ENCODE peak calls at places on chromosomes 11 and 22, in six cellular contexts. W, J, E, P, T and O are unnamed samples.

GRCh38 chr22:43356881-43357280 is 13.7 kb upstream of the SCUBE1 start:
- DNase-seq in W (no peak), J (no peak), E (no peak), T (no peak), P (no peak), O (no peak)

GRCh38 chr11:80668039-80668438 is 1227.2 kb upstream of the TENM4 start:
- DNase-seq in W (no peak), T (no peak), P (no peak), J (no peak), E (no peak), O (no peak)

GRCh38 chr11:34948721-34949120 is 32.3 kb downstream of the PDHX start:
- DNase-seq in T (no peak), J (no peak), E (no peak), P (no peak), W (no peak), O (no peak)

GRCh38 chr11:445765-446588 is 4.1 kb upstream of the PTDSS2 start:
- DNase-seq in E (no peak), T (no peak), W (no peak), P (peak), J (no peak), O (no peak)

GRCh38 chr11:74970852-74971395 is 17.8 kb upstream of the NEU3 start:
- DNase-seq in T (no peak), P (no peak), E (no peak), W (no peak), J (no peak), O (no peak)

GRCh38 chr11:36164522-36165250 is 124.5 kb downstream of the COMMD9 start:
- DNase-seq in T (no peak), P (no peak), E (no peak), J (no peak), W (no peak), O (no peak)

GRCh38 chr22:50585781-50586180 is 3.1 kb upstream of the CHKB start:
- DNase-seq in T (peak), J (no peak), P (no peak), W (no peak), E (no peak), O (no peak)

GRCh38 chr22:49657974-49658550 is 169.6 kb downstream of the BRD1 start:
- DNase-seq in J (no peak), T (no peak), P (no peak), E (no peak), W (no peak), O (no peak)

GRCh38 chr11:130165601-130166456 is 6.2 kb downstream of the ST14 start:
- DNase-seq in W (no peak), T (no peak), E (no peak), P (peak), J (no peak), O (no peak)

GRCh38 chr11:120953230-120953558 is 70.7 kb upstream of the TBCEL start:
- DNase-seq in T (no peak), W (no peak), J (no peak), P (no peak), E (no peak), O (no peak)

GRCh38 chr11:120956710-120957500 is 67.0 kb upstream of the TBCEL start:
- DNase-seq in P (no peak), T (peak), E (no peak), W (no peak), J (no peak), O (no peak)

GRCh38 chr11:120959189-120959588 is 64.7 kb upstream of the TBCEL start:
- DNase-seq in P (no peak), E (no peak), J (no peak), T (no peak), W (no peak), O (no peak)

GRCh38 chr11:120954381-120954780 is 69.5 kb upstream of the TBCEL start:
- DNase-seq in E (no peak), W (no peak), P (no peak), J (no peak), T (no peak), O (no peak)

GRCh38 chr11:120958185-120958584 is 65.7 kb upstream of the TBCEL start:
- DNase-seq in P (no peak), T (no peak), J (no peak), E (no peak), W (no peak), O (no peak)
- TF ChIP-seq CTCF in P (no peak), T (no peak), J (no peak), E (no peak), W (no peak), O (no peak)

GRCh38 chr11:104405277-104405676 is 241.3 kb upstream of the PDGFD start:
- DNase-seq in T (no peak), W (no peak), J (no peak), E (no peak), P (no peak), O (no peak)
- TF ChIP-seq CTCF in T (no peak), W (no peak), J (no peak), E (no peak), P (no peak), O (no peak)

GRCh38 chr22:23533328-23533762 is 46.7 kb downstream of the IGLL1 start:
- DNase-seq in P (no peak), E (peak), J (no peak), T (peak), W (peak), O (no peak)
- TF ChIP-seq CTCF in P (no peak), E (peak), J (no peak), T (no peak), W (peak), O (peak)

GRCh38 chr22:35231585-35232084 is 25.7 kb upstream of the HMGXB4 start:
- DNase-seq in P (peak), T (peak), J (peak), W (peak), E (peak), O (peak)
- TF ChIP-seq CTCF in P (peak), T (peak), J (peak), W (peak), E (peak), O (peak)

DNA sequence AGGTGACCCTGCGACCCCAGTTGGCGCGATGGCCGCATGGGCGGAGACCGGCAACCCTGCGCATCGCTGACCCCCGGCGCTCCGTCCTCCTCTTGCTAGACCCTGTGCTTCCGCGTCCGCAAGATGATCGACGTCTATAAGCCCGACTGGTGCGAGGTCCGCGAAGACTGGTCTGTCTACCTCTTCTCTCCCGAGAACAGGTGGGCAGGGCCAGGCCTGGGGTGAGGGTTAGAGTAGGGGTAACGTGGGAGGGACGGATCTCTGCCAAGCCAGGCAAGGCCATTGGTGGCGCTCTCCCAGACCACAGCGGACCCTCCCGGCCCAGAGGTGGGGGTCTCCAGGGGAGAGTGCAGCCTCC is 92.1 kb downstream of the CACNA1I start:
- DNase-seq in W (no peak), E (peak), T (no peak), J (no peak), P (no peak), O (no peak)
- TF ChIP-seq CTCF in W (no peak), E (peak), T (no peak), J (no peak), P (no peak), O (peak)

DNA sequence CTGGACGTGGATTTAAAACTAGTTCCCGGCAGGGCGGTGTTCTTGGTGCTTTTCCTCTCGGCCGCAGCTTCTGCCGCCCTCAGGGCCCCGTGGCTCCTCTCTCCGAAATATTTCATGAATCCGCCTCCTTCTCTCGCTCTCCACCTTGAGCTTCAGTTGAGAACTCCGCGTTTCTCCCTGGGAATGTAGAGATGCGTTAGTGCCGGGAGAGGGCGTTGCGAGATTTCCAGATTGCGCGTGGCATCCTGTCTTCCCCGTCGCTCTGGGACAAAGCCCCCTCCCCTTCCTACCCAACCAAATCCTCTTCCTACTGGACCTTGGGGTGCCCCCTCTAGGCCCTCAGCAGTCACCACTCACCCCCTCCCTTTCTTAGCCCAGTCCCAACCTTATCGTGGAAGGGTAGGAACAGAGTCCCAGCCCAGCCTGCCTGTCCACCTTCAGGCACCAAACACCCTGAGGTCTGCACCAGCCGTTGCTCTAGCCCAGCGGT is 15.5 kb upstream of the RAC2 start:
- DNase-seq in E (peak), P (no peak), T (peak), W (no peak), J (no peak), O (no peak)
- TF ChIP-seq CTCF in E (peak), P (peak), T (no peak), W (no peak), J (peak), O (peak)

GRCh38 chr11:62508336-62509058 is 38.1 kb downstream of the AHNAK start:
- DNase-seq in W (peak), P (peak), J (no peak), E (peak), T (peak), O (no peak)

GRCh38 chr11:62505112-62505783 is 41.4 kb downstream of the AHNAK start:
- DNase-seq in J (no peak), P (peak), E (peak), T (no peak), W (no peak), O (no peak)

GRCh38 chr11:62506413-62506940 is 40.1 kb downstream of the AHNAK start:
- DNase-seq in J (no peak), E (no peak), P (no peak), W (no peak), T (no peak), O (no peak)

GRCh38 chr11:62505784-62506145 is 40.8 kb downstream of the AHNAK start:
- DNase-seq in J (no peak), E (no peak), W (no peak), T (no peak), P (no peak), O (no peak)

GRCh38 chr11:62507023-62507422 is 39.6 kb downstream of the AHNAK start:
- DNase-seq in T (no peak), J (no peak), E (no peak), P (no peak), W (no peak), O (no peak)
- TF ChIP-seq CTCF in T (no peak), J (no peak), E (no peak), P (no peak), W (no peak), O (no peak)